ENCODE peak calls at places on chromosomes 5 and 9, in nine cellular contexts. H, L, O, P, N, M, S, Z and F are unnamed samples.

GRCh38 chr9:131404581-131404980 is 10.7 kb downstream of the PRRC2B start:
- DNase-seq in H (no peak), L (no peak), O (no peak), P (no peak), N (no peak), M (no peak), S (no peak), Z (no peak), F (no peak)

GRCh38 chr5:150801117-150801927 is 22.8 kb downstream of the SMIM3 start:
- DNase-seq in H (peak; percentile 51), L (no peak), O (peak; percentile 80), P (no peak), N (no peak), M (no peak), S (peak; percentile 83), Z (no peak), F (peak; percentile 25)

GRCh38 chr9:109001275-109001676 is 12.0 kb downstream of the CTNNAL1 start:
- DNase-seq in H (no peak), L (no peak), O (no peak), P (no peak), N (no peak), M (no peak), S (no peak), Z (no peak), F (no peak)

GRCh38 chr5:148910686-148911361 is 84.4 kb downstream of the ADRB2 start:
- DNase-seq in H (peak; percentile 69), L (no peak), O (no peak), P (peak; percentile 73), N (no peak), M (peak; percentile 79), S (no peak), Z (no peak), F (peak; percentile 17)

GRCh38 chr9:16918920-16919319 is 48.5 kb upstream of the BNC2 start:
- DNase-seq in H (no peak), L (no peak), O (no peak), P (no peak), N (no peak), M (no peak), S (no peak), Z (no peak), F (no peak)

GRCh38 chr5:56575821-56576220 is 239.5 kb upstream of the MAP3K1 start:
- DNase-seq in H (no peak), L (no peak), O (no peak), P (no peak), N (no peak), M (no peak), S (no peak), Z (no peak), F (no peak)

GRCh38 chr9:108180511-108180910 is 675.3 kb downstream of the ACTL7B start:
- DNase-seq in H (peak; percentile 51), L (no peak), O (no peak), P (no peak), N (no peak), M (no peak), S (peak; percentile 28), Z (no peak), F (no peak)

GRCh38 chr9:34675874-34676273 is 13.4 kb upstream of the CCL27 start:
- DNase-seq in H (no peak), L (no peak), O (no peak), P (no peak), N (no peak), M (no peak), S (no peak), Z (no peak), F (no peak)

GRCh38 chr5:160423025-160423554 is 1.4 kb downstream of the PTTG1 start:
- DNase-seq in H (no peak), L (no peak), O (no peak), P (no peak), N (no peak), M (no peak), S (no peak), Z (no peak), F (no peak)

GRCh38 chr5:66546541-66546940 is 49.7 kb upstream of the MAST4 start:
- DNase-seq in H (no peak), L (no peak), O (no peak), P (no peak), N (no peak), M (no peak), S (no peak), Z (no peak), F (no peak)

GRCh38 chr5:144036476-144036875 is 134.0 kb downstream of the YIPF5 start:
- DNase-seq in H (no peak), L (no peak), O (no peak), P (no peak), N (no peak), M (no peak), S (no peak), Z (no peak), F (no peak)

GRCh38 chr5:59893436-59894227 is at the start of gene PDE4D:
- DNase-seq in H (peak; percentile 68), L (peak; percentile 55), O (peak; percentile 94), P (peak; percentile 56), N (no peak), M (peak; percentile 63), S (peak; percentile 87), Z (no peak), F (no peak)

GRCh38 chr9:136062657-136063439 is 32.2 kb downstream of the NACC2 start:
- DNase-seq in H (no peak), L (no peak), O (no peak), P (no peak), N (no peak), M (no peak), S (no peak), Z (no peak), F (no peak)

GRCh38 chr9:38084556-38084880 is 15.5 kb upstream of the SHB start:
- DNase-seq in H (peak; percentile 29), L (peak; percentile 62), O (peak; percentile 72), P (no peak), N (no peak), M (no peak), S (no peak), Z (no peak), F (no peak)

GRCh38 chr5:4189317-4189716 is 593.7 kb downstream of the IRX1 start:
- DNase-seq in H (no peak), L (no peak), O (no peak), P (no peak), N (no peak), M (no peak), S (no peak), Z (no peak), F (no peak)

GRCh38 chr9:91028166-91028827 is 226.7 kb downstream of the SYK start:
- DNase-seq in H (no peak), L (no peak), O (no peak), P (no peak), N (no peak), M (no peak), S (no peak), Z (no peak), F (no peak)

DNA sequence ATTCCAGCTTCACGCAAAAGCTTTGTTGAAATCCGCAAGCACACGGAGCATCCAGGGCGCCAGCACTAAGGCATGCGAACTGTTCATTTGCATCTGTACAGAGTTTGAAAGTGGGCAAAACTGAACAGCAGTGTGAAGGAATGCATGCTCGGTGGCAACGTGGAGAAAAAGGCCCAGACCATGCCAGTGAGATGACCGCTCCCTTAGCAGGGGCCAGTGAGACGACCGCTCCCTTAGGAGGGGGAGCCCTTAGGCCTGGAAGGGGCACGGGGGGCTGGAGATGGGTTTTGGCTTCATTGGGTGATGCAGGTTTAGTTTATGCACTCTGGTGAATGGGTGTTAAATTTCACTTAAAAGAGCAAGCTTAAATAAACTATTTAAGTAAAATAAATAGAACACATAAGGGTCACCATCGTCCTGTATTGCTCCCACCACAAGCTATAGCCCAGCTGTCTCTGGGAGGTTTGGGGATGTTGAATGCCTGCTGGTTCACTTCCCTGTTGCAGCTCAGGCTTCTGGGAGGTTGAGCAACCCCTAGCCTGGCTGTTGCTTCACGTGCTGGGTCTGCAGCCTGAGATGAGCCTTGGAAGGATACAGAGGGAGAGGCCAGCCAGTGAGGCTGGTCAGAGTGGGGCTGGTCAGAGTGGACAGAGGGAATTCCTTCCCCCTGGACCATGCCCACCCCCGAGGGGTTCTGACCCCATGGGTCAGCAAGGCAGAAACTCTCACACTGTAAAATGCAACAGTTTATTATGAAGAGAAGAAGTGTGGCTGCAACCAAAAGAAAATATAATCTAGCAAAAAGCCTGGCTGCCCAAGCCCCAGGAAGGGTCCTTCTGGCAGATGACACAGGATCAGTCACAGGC is 4.6 kb upstream of the FCN1 start:
- DNase-seq in H (peak; percentile 25), L (no peak), O (no peak), P (peak; percentile 63), N (no peak), M (peak; percentile 28), S (peak; percentile 12), Z (no peak), F (peak; percentile 41)
- H3K27ac ChIP-seq in H (no peak overlapping the region), L (no peak overlapping the region), O (no peak overlapping the region), P (no peak overlapping the region), N (no peak overlapping the region), M (no peak overlapping the region), S (no peak overlapping the region), Z (no peak overlapping the region), F (no peak overlapping the region)

GRCh38 chr5:140262221-140262620 is 40.7 kb downstream of the PFDN1 start:
- DNase-seq in H (no peak), L (no peak), O (no peak), P (no peak), N (no peak), M (no peak), S (no peak), Z (no peak), F (no peak)
- H3K27ac ChIP-seq in H (no peak overlapping the region), L (peak overlapping the region; percentile 81), O (no peak overlapping the region), P (peak overlapping the region; percentile 80), N (no peak overlapping the region), M (peak overlapping the region; percentile 92), S (peak overlapping the region; percentile 85), Z (no peak overlapping the region), F (peak overlapping the region; percentile 87)

DNA sequence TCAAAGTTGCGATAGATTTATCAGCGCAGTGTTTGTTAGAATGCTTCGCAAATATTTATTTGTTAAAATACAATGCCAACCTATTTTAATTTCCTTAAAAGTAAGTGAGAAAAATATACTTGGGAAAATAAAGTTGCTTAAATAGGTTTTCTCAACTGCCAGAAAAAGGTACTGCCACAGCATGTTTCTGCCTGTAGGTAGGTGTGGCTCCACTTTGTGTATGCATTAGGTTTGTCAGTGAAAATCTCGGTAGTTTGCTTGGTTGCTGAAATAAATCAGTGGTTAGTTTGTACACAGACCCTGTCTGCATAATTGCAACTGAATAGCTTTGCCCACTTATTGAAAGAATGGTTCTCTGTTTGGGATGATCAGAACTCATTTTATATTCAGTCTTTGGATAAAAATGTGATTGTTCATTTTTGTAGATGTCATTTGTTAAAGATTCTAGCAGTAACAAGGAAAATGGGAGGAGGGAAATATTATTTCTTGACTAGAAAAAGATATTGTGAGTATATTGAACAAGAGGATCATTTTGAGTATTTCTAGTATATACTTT is 25.7 kb downstream of the C9orf85 start:
- DNase-seq in H (no peak), L (no peak), O (no peak), P (no peak), N (no peak), M (no peak), S (no peak), Z (no peak), F (no peak)
- H3K27ac ChIP-seq in H (no peak overlapping the region), L (peak overlapping the region; percentile 84), O (no peak overlapping the region), P (peak overlapping the region; percentile 69), N (no peak overlapping the region), M (no peak overlapping the region), S (no peak overlapping the region), Z (no peak overlapping the region), F (no peak overlapping the region)

DNA sequence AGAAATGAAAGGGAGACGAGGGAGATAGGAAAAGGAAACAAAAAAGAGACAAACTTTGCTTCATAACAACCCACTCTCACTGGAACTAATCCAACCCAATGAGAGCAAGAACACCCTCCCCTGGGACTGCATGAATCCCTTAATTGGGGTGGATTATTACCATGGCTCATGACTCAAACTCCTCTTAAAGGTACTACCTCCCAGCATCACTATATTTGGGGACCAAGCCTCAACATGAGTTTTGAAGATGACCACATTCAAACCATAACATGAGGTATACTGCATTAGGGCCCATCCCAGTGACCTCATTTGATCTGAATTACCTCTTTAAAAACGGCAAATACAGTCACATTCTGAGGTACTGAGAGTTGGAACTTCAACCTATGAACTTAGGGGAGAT is 8.0 kb downstream of the MTAP start:
- DNase-seq in H (no peak), L (no peak), O (no peak), P (no peak), N (no peak), M (no peak), S (no peak), Z (no peak), F (no peak)
- H3K27ac ChIP-seq in H (no peak overlapping the region), L (no peak overlapping the region), O (no peak overlapping the region), P (no peak overlapping the region), N (no peak overlapping the region), M (no peak overlapping the region), S (no peak overlapping the region), Z (no peak overlapping the region), F (no peak overlapping the region)